ENCODE peak calls at places on chromosomes 16 and 17, in nine cellular contexts. W is AG09309; M is sigmoid colon; D is CD8-positive, alpha-beta T cell; K is astrocyte of the cerebellum; S is GM13976; O is bronchial epithelial cell; E is BE2C; V is thoracic aorta. A is an unnamed sample.

GRCh38 chr17:6633263-6633662 is 7.2 kb downstream of the KIAA0753 start:
- DNase-seq in D (no peak), W (no peak), O (no peak), E (no peak), M (no peak), V (no peak), S (no peak), K (no peak), A (no peak)

GRCh38 chr17:15351925-15352324 is 10.5 kb upstream of the TEKT3 start:
- DNase-seq in D (no peak), E (no peak), S (no peak), V (no peak), K (peak), O (peak), W (peak), M (peak), A (no peak)

GRCh38 chr17:65370669-65371126 is 190.8 kb downstream of the AXIN2 start:
- DNase-seq in E (no peak), O (no peak), V (no peak), S (no peak), W (no peak), M (no peak), D (no peak), K (no peak), A (peak)

GRCh38 chr17:63634816-63635215 is 12.6 kb downstream of the MAP3K3 start:
- DNase-seq in E (no peak), K (no peak), D (no peak), M (no peak), O (no peak), V (no peak), W (no peak), S (no peak), A (no peak)

GRCh38 chr17:46866325-46866724 is 14.9 kb downstream of the WNT9B start:
- DNase-seq in M (no peak), W (no peak), S (no peak), O (no peak), E (no peak), K (no peak), D (no peak), V (no peak), A (no peak)

GRCh38 chr16:3112058-3112880 is at the start of gene ZNF205:
- DNase-seq in O (peak), V (no peak), E (peak), K (peak), S (no peak), D (no peak), W (peak), M (peak), A (peak)

GRCh38 chr16:54361813-54362212 is 75.2 kb upstream of the IRX3 start:
- DNase-seq in K (no peak), E (no peak), O (no peak), S (no peak), W (no peak), V (no peak), M (no peak), D (no peak), A (no peak)

GRCh38 chr17:9140550-9141422 is 119.5 kb downstream of the NTN1 start:
- DNase-seq in K (no peak), M (no peak), D (no peak), O (no peak), S (no peak), V (no peak), W (no peak), E (no peak), A (no peak)

GRCh38 chr17:77924757-77925336 is 33.7 kb upstream of the TNRC6C start:
- DNase-seq in M (peak), S (no peak), K (peak), D (no peak), O (no peak), V (no peak), W (no peak), E (no peak), A (no peak)

GRCh38 chr16:17225551-17225950 is 245.2 kb downstream of the XYLT1 start:
- DNase-seq in E (no peak), V (no peak), D (no peak), W (no peak), M (no peak), O (no peak), K (peak), S (no peak), A (no peak)

GRCh38 chr17:83196973-83197880 is 117.8 kb downstream of the METRNL start:
- DNase-seq in E (peak), K (no peak), D (no peak), M (peak), S (no peak), W (peak), V (peak), O (no peak), A (no peak)

GRCh38 chr16:85174871-85175723 is 62.8 kb upstream of the CIBAR2 start:
- DNase-seq in W (no peak), D (no peak), V (no peak), M (no peak), K (no peak), E (peak), S (no peak), O (no peak), A (no peak)

GRCh38 chr16:77276686-77277085 is 77.5 kb downstream of the SYCE1L start:
- DNase-seq in W (no peak), O (peak), K (no peak), S (no peak), E (no peak), M (no peak), V (no peak), D (no peak), A (no peak)

GRCh38 chr17:80782536-80783427 is 208.9 kb upstream of the CHMP6 start:
- DNase-seq in E (no peak), D (peak), W (no peak), S (no peak), K (no peak), V (no peak), M (peak), O (no peak), A (no peak)

GRCh38 chr16:72195609-72196008 is 23.7 kb upstream of the PMFBP1 start:
- DNase-seq in M (no peak), D (no peak), S (no peak), K (no peak), V (no peak), O (no peak), E (peak), W (no peak), A (no peak)

GRCh38 chr17:42266918-42267766 is 9.0 kb downstream of the STAT5B start:
- DNase-seq in O (peak), K (peak), E (no peak), M (peak), S (no peak), D (no peak), V (no peak), W (peak), A (no peak)

GRCh38 chr17:47895254-47895855 is 681 bp upstream of the SP2 start:
- DNase-seq in K (no peak), M (no peak), S (no peak), E (no peak), D (no peak), O (peak), V (no peak), W (no peak), A (no peak)

GRCh38 chr16:46763147-46763546 is 15.0 kb upstream of the MYLK3 start:
- DNase-seq in W (no peak), O (peak), M (no peak), D (no peak), K (no peak), E (peak), V (no peak), S (no peak), A (no peak)

GRCh38 chr16:76378020-76378419 is 100.8 kb downstream of the CNTNAP4 start:
- DNase-seq in W (no peak), V (no peak), D (no peak), O (no peak), E (no peak), S (no peak), M (no peak), K (no peak), A (no peak)

GRCh38 chr16:83390759-83391158 is 417.0 kb upstream of the HSBP1 start:
- DNase-seq in V (no peak), O (no peak), W (no peak), M (no peak), K (no peak), E (no peak), D (no peak), S (no peak), A (no peak)

GRCh38 chr17:66655861-66656260 is 179.1 kb upstream of the CACNG5 start:
- DNase-seq in S (no peak), O (peak), M (no peak), V (no peak), E (no peak), W (peak), D (no peak), K (no peak), A (no peak)

GRCh38 chr17:21369395-21369794 is 6.8 kb upstream of the KCNJ12 start:
- DNase-seq in K (no peak), D (no peak), M (no peak), O (no peak), V (no peak), S (no peak), W (no peak), E (no peak), A (no peak)

GRCh38 chr17:65190467-65191095 is 53.4 kb downstream of the RGS9 start:
- DNase-seq in O (peak), S (no peak), D (no peak), E (no peak), V (no peak), W (no peak), M (no peak), K (no peak), A (no peak)

GRCh38 chr16:411576-412265 is 10.0 kb downstream of the DECR2 start:
- DNase-seq in K (no peak), M (no peak), O (no peak), E (no peak), W (no peak), D (no peak), V (no peak), S (no peak), A (no peak)

GRCh38 chr16:404971-405486 is 3.3 kb downstream of the DECR2 start:
- DNase-seq in E (no peak), V (no peak), K (no peak), W (no peak), O (no peak), M (no peak), S (no peak), D (no peak), A (no peak)

GRCh38 chr16:410516-411178 is 9.0 kb downstream of the DECR2 start:
- DNase-seq in S (no peak), M (no peak), W (no peak), V (no peak), D (no peak), K (no peak), E (no peak), O (no peak), A (no peak)

GRCh38 chr16:405548-406506 is 4.1 kb downstream of the DECR2 start:
- DNase-seq in M (no peak), V (no peak), D (no peak), S (no peak), K (no peak), E (no peak), W (no peak), O (no peak), A (no peak)

GRCh38 chr16:407253-407652 is 5.6 kb downstream of the DECR2 start:
- DNase-seq in O (no peak), E (no peak), V (no peak), D (no peak), K (no peak), W (no peak), S (no peak), M (no peak), A (no peak)
- TF ChIP-seq CTCF in O (no peak), E (no peak), V (no peak), D (no peak), K (no peak), W (no peak), S (no peak), M (no peak), A (no peak)

DNA sequence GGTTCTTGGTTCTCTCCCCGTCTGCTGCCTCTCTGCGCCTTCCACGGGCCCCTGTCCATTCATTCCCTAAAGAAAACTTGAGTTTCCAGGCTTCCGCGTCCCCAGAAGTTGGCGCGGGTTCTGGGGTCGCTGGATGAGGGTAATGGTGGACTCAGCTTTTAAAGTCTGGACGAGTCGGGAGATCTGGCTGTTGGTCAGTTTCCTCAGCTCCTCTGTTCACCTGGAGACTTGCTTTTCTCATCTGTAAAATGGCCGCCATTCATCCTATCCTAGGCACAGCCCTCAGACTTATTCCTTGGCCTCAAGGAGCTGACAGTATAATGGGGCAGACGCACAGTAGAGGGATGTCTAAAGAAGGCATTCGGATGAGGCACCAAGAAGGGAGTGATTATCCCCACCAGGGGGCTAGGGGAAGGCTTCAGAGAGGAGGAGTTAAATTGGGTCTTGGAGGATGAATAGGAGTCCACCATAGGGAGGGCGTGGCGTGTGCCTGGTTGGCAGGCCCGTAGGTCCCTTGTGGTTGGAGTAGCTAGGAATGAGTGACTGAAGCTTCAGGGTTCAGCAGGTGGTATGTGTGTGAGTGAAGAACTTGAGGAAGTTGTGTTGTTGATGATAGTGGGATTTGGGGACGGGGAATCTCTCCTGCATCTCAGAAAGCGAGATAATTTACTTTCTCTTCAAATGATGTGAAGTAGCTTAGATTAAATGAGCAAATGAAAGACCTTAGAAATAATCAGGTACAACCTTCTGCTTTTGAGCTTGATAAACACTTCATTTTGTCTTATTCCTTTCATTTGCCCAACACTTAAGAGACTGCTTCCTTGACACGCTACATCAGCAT is 655 bp downstream of the VPS35L start:
- DNase-seq in V (no peak), K (no peak), S (peak), D (no peak), M (no peak), O (peak), W (no peak), E (peak), A (no peak)
- TF ChIP-seq CTCF in V (no peak), K (peak), S (no peak), D (no peak), M (no peak), O (peak), W (no peak), E (peak), A (peak)

DNA sequence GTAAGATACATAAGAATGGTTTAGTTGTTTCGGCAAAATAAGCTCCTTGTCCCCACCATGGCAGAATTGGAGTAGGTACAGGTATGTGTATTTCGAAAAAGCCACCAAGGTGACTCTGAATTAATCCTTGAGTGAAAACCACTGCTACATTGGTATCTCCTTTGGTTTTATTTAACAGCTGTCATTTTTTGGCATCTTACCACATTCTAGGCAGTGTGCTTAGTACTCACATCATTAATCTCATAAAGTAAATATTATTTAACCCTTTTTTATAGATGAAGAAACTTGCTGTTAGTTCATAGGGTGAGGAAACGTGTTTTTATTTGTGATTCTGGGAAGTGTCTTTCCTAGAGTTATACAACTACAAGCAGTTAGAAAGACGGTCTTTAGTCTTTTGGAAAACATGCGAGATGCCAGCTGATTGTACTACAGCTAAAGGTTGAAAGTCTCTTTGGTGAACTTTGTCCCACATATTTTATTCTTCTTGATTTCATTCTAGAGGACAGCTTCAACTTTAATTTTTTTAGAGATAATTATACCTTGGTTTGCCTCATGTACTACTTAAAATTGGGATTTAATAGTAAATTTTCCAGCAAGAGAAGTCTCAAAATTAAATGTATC is 6.5 kb downstream of the ATAD5 start:
- DNase-seq in W (no peak), M (no peak), S (no peak), V (no peak), D (no peak), K (no peak), O (no peak), E (no peak), A (no peak)
- TF ChIP-seq CTCF in W (no peak), M (no peak), S (no peak), V (no peak), D (no peak), K (no peak), O (no peak), E (no peak), A (no peak)

GRCh38 chr17:18038861-18039534 is at the start of the genes ATPAF2 and GID4:
- DNase-seq in D (peak), V (peak), S (peak), K (peak), O (peak), M (peak), W (peak), E (peak), A (peak)
- TF ChIP-seq CTCF in D (no peak), V (no peak), S (no peak), K (no peak), O (peak), M (no peak), W (no peak), E (no peak), A (peak)

DNA sequence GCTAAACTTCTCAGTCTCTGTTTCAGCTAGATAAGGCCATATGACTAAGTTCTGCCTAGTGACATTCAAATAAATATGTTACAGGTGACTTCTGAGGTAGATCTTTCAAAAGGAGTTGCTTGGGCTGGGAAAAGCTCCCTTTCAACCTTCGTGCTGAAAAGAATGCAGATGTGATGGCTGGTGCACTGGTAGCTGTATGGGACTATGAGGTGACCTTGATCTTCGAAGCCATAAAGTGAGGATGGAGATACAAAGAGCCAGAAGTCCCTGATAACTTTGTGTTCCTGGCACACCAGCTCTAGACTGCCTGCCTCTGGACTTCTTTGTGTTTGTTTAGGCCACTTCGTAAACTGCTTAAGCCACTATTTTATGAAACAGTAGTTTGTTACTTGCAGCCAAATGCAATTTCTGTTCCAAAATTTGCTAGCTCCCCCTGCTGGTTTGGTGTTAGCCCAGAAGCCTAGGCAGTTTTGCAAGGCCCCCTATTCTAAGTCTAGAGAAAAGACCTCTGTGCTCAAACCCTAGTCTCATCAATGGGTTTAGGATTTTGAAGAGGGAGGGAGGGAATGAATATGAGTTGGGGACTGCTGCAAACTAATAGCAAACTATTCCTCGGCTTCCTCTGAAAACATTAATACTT is 23.3 kb upstream of the ERCC4 start:
- DNase-seq in V (no peak), S (no peak), E (no peak), W (no peak), D (no peak), M (no peak), O (no peak), K (no peak), A (no peak)
- TF ChIP-seq CTCF in V (no peak), S (no peak), E (peak), W (peak), D (no peak), M (no peak), O (peak), K (peak), A (peak)

GRCh38 chr16:57651344-57652333 is 16.5 kb upstream of the ADGRG3 start:
- DNase-seq in S (no peak), V (no peak), W (no peak), K (no peak), O (no peak), D (no peak), E (no peak), M (no peak), A (no peak)
- TF ChIP-seq CTCF in S (no peak), V (no peak), W (no peak), K (no peak), O (no peak), D (no peak), E (no peak), M (no peak), A (no peak)

GRCh38 chr17:73293031-73293430 is 18.8 kb downstream of the CDC42EP4 start:
- DNase-seq in K (no peak), M (no peak), E (no peak), V (no peak), S (no peak), W (no peak), D (no peak), O (no peak), A (no peak)

GRCh38 chr17:73291260-73291801 is 20.5 kb downstream of the CDC42EP4 start:
- DNase-seq in D (no peak), E (no peak), W (no peak), K (peak), O (peak), S (peak), M (peak), V (peak), A (no peak)

GRCh38 chr17:73290399-73291259 is 21.2 kb downstream of the CDC42EP4 start:
- DNase-seq in K (no peak), M (no peak), V (no peak), O (no peak), S (no peak), W (no peak), E (no peak), D (no peak), A (no peak)

GRCh38 chr17:73293480-73293911 is 18.3 kb downstream of the CDC42EP4 start:
- DNase-seq in W (no peak), D (no peak), M (peak), V (peak), K (no peak), S (no peak), O (peak), E (no peak), A (no peak)

GRCh38 chr17:73292031-73292531 is 19.7 kb downstream of the CDC42EP4 start:
- DNase-seq in S (no peak), D (no peak), O (peak), M (peak), V (peak), W (no peak), K (no peak), E (no peak), A (no peak)
- TF ChIP-seq CTCF in S (no peak), D (no peak), O (no peak), M (no peak), V (no peak), W (no peak), K (no peak), E (no peak), A (no peak)

GRCh38 chr16:55515110-55515509 is 6.2 kb downstream of the LPCAT2 start:
- DNase-seq in M (no peak), E (no peak), V (no peak), S (no peak), D (no peak), K (no peak), O (peak), W (no peak), A (no peak)

GRCh38 chr16:55508941-55509920 is at the start of gene LPCAT2:
- DNase-seq in S (peak), O (peak), E (peak), V (no peak), K (peak), D (no peak), M (peak), W (no peak), A (peak)

GRCh38 chr16:55512941-55513340 is 4.1 kb downstream of the LPCAT2 start:
- DNase-seq in V (no peak), O (no peak), K (no peak), E (no peak), S (no peak), W (no peak), M (no peak), D (no peak), A (no peak)

GRCh38 chr16:55510185-55510805 is 1.4 kb downstream of the LPCAT2 start:
- DNase-seq in S (no peak), V (no peak), M (no peak), E (no peak), W (no peak), O (no peak), K (no peak), D (no peak), A (no peak)

DNA sequence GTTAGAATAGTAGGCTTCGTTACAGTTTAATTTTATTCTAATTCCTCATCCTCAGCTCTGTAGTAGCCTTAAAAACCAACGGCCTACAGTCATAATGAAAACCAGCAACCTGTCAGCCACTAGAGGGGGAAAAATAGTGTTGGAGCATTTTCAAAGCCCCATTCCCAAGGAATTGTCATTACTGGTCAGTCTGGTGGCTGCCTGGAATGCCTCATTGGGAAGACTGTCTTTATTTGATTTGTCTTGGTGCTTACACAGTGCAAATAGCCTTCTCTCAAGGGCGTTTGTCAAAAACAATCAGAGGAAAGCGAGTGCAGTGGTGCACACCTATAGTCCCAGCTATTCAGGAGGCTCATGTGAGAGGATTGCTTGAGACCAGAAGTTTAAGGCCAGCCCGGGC is 4.7 kb downstream of the LPCAT2 start:
- DNase-seq in W (no peak), E (no peak), S (no peak), O (no peak), M (no peak), D (no peak), K (no peak), V (no peak), A (no peak)
- TF ChIP-seq CTCF in W (peak), E (peak), S (no peak), O (no peak), M (no peak), D (no peak), K (peak), V (no peak), A (no peak)